ENCODE peak calls at places on chromosomes 5 and 9, in six cellular contexts. One of them, this sample, is unnamed.

GRCh38 chr9:93231121-93231694 is 47.3 kb downstream of the WNK2 start:
- DNase-seq in activated CD4-positive, alpha-beta T cell treated with anti-CD3 and anti-CD28 coated beads, Interleukin-2, amount 50 U/mL, for 1 hour: no peak
- DNase-seq in upper lobe of right lung: peak
- DNase-seq in NCI-H1105: peak
- DNase-seq in cardiac fibroblast: no peak
- DNase-seq in GM03348: no peak
- DNase-seq in this sample: no peak

GRCh38 chr9:135252980-135253304 is 165.5 kb downstream of the OLFM1 start:
- DNase-seq in activated CD4-positive, alpha-beta T cell treated with anti-CD3 and anti-CD28 coated beads, Interleukin-2, amount 50 U/mL, for 1 hour: no peak
- DNase-seq in upper lobe of right lung: peak
- DNase-seq in NCI-H1105: no peak
- DNase-seq in cardiac fibroblast: no peak
- DNase-seq in GM03348: no peak
- DNase-seq in this sample: no peak

GRCh38 chr5:9059920-9060691 is 485.8 kb downstream of the SEMA5A start:
- DNase-seq in activated CD4-positive, alpha-beta T cell treated with anti-CD3 and anti-CD28 coated beads, Interleukin-2, amount 50 U/mL, for 1 hour: no peak
- DNase-seq in upper lobe of right lung: no peak
- DNase-seq in NCI-H1105: no peak
- DNase-seq in cardiac fibroblast: peak
- DNase-seq in GM03348: peak
- DNase-seq in this sample: peak

GRCh38 chr9:130993303-130994030 is 15.5 kb upstream of the LAMC3 start:
- DNase-seq in activated CD4-positive, alpha-beta T cell treated with anti-CD3 and anti-CD28 coated beads, Interleukin-2, amount 50 U/mL, for 1 hour: no peak
- DNase-seq in upper lobe of right lung: no peak
- DNase-seq in NCI-H1105: no peak
- DNase-seq in cardiac fibroblast: no peak
- DNase-seq in GM03348: no peak
- DNase-seq in this sample: no peak

GRCh38 chr9:1024112-1024511 is 26.0 kb upstream of the DMRT2 start:
- DNase-seq in activated CD4-positive, alpha-beta T cell treated with anti-CD3 and anti-CD28 coated beads, Interleukin-2, amount 50 U/mL, for 1 hour: no peak
- DNase-seq in upper lobe of right lung: no peak
- DNase-seq in NCI-H1105: no peak
- DNase-seq in cardiac fibroblast: no peak
- DNase-seq in GM03348: no peak
- DNase-seq in this sample: no peak

GRCh38 chr5:41747291-41747690 is 122.9 kb downstream of the OXCT1 start:
- DNase-seq in activated CD4-positive, alpha-beta T cell treated with anti-CD3 and anti-CD28 coated beads, Interleukin-2, amount 50 U/mL, for 1 hour: no peak
- DNase-seq in upper lobe of right lung: no peak
- DNase-seq in NCI-H1105: peak
- DNase-seq in cardiac fibroblast: peak
- DNase-seq in GM03348: no peak
- DNase-seq in this sample: peak

GRCh38 chr5:164335837-164336236 is 830.4 kb downstream of the MAT2B start:
- DNase-seq in activated CD4-positive, alpha-beta T cell treated with anti-CD3 and anti-CD28 coated beads, Interleukin-2, amount 50 U/mL, for 1 hour: no peak
- DNase-seq in upper lobe of right lung: no peak
- DNase-seq in NCI-H1105: no peak
- DNase-seq in cardiac fibroblast: peak
- DNase-seq in GM03348: no peak
- DNase-seq in this sample: peak

GRCh38 chr9:98708103-98708932 is 417 bp downstream of the GABBR2 start:
- DNase-seq in activated CD4-positive, alpha-beta T cell treated with anti-CD3 and anti-CD28 coated beads, Interleukin-2, amount 50 U/mL, for 1 hour: no peak
- DNase-seq in upper lobe of right lung: no peak
- DNase-seq in NCI-H1105: no peak
- DNase-seq in cardiac fibroblast: no peak
- DNase-seq in GM03348: peak
- DNase-seq in this sample: peak

GRCh38 chr5:149254506-149254905 is 17.2 kb upstream of the AFAP1L1 start:
- DNase-seq in activated CD4-positive, alpha-beta T cell treated with anti-CD3 and anti-CD28 coated beads, Interleukin-2, amount 50 U/mL, for 1 hour: no peak
- DNase-seq in upper lobe of right lung: no peak
- DNase-seq in NCI-H1105: no peak
- DNase-seq in cardiac fibroblast: peak
- DNase-seq in GM03348: peak
- DNase-seq in this sample: no peak

GRCh38 chr5:126864042-126864688 is 87.2 kb downstream of the LMNB1 start:
- DNase-seq in activated CD4-positive, alpha-beta T cell treated with anti-CD3 and anti-CD28 coated beads, Interleukin-2, amount 50 U/mL, for 1 hour: no peak
- DNase-seq in upper lobe of right lung: no peak
- DNase-seq in NCI-H1105: no peak
- DNase-seq in cardiac fibroblast: no peak
- DNase-seq in GM03348: no peak
- DNase-seq in this sample: no peak

GRCh38 chr5:79397080-79397479 is 116.9 kb downstream of the HOMER1 start:
- DNase-seq in activated CD4-positive, alpha-beta T cell treated with anti-CD3 and anti-CD28 coated beads, Interleukin-2, amount 50 U/mL, for 1 hour: no peak
- DNase-seq in upper lobe of right lung: no peak
- DNase-seq in NCI-H1105: no peak
- DNase-seq in cardiac fibroblast: no peak
- DNase-seq in GM03348: no peak
- DNase-seq in this sample: no peak

GRCh38 chr9:22381170-22381569 is 65.5 kb upstream of the DMRTA1 start:
- DNase-seq in activated CD4-positive, alpha-beta T cell treated with anti-CD3 and anti-CD28 coated beads, Interleukin-2, amount 50 U/mL, for 1 hour: no peak
- DNase-seq in upper lobe of right lung: no peak
- DNase-seq in NCI-H1105: no peak
- DNase-seq in cardiac fibroblast: no peak
- DNase-seq in GM03348: no peak
- DNase-seq in this sample: no peak

GRCh38 chr9:89359018-89359417 is 40.7 kb downstream of the SECISBP2 start:
- DNase-seq in activated CD4-positive, alpha-beta T cell treated with anti-CD3 and anti-CD28 coated beads, Interleukin-2, amount 50 U/mL, for 1 hour: no peak
- DNase-seq in upper lobe of right lung: no peak
- DNase-seq in NCI-H1105: peak
- DNase-seq in cardiac fibroblast: no peak
- DNase-seq in GM03348: no peak
- DNase-seq in this sample: no peak

GRCh38 chr9:122900791-122901190 is 4.4 kb downstream of the RC3H2 start:
- DNase-seq in activated CD4-positive, alpha-beta T cell treated with anti-CD3 and anti-CD28 coated beads, Interleukin-2, amount 50 U/mL, for 1 hour: no peak
- DNase-seq in upper lobe of right lung: no peak
- DNase-seq in NCI-H1105: no peak
- DNase-seq in cardiac fibroblast: peak
- DNase-seq in GM03348: peak
- DNase-seq in this sample: no peak

GRCh38 chr5:150258126-150258525 is 31.4 kb downstream of the CAMK2A start:
- DNase-seq in activated CD4-positive, alpha-beta T cell treated with anti-CD3 and anti-CD28 coated beads, Interleukin-2, amount 50 U/mL, for 1 hour: no peak
- DNase-seq in upper lobe of right lung: no peak
- DNase-seq in NCI-H1105: no peak
- DNase-seq in cardiac fibroblast: no peak
- DNase-seq in GM03348: no peak
- DNase-seq in this sample: no peak